ENCODE peak calls at places on chromosomes 5 and 9, in four cellular contexts. Y is anterior cingulate cortex, O is BJ, J is RWPE1. M is an unnamed sample.

GRCh38 chr9:34121996-34122395 is 4.5 kb downstream of the DCAF12 start:
- DNase-seq in J (no peak), O (no peak), Y (no peak), M (no peak)

GRCh38 chr5:11139471-11139870 is 378.4 kb upstream of the DAP start:
- DNase-seq in O (no peak), Y (no peak), J (no peak), M (no peak)

GRCh38 chr9:89153618-89154017 is 25.0 kb downstream of the SHC3 start:
- DNase-seq in O (peak), Y (no peak), J (peak), M (no peak)

GRCh38 chr5:76622973-76623596 is at the start of gene F2RL2:
- DNase-seq in Y (no peak), O (peak), J (peak), M (no peak)

GRCh38 chr5:58871648-58872242 is 288.9 kb downstream of the RAB3C start:
- DNase-seq in Y (no peak), O (no peak), J (peak), M (no peak)

GRCh38 chr5:93964421-93964820 is 223.0 kb upstream of the POU5F2 start:
- DNase-seq in J (no peak), O (no peak), Y (no peak), M (no peak)

GRCh38 chr5:71907001-71907564 is 188.0 kb downstream of the CARTPT start:
- DNase-seq in O (no peak), Y (no peak), J (peak), M (no peak)

GRCh38 chr5:151218177-151218576 is 5.7 kb downstream of the CCDC69 start:
- DNase-seq in O (no peak), Y (no peak), J (no peak), M (no peak)

GRCh38 chr9:133873006-133873780 is 118.9 kb downstream of the VAV2 start:
- DNase-seq in O (no peak), Y (no peak), J (peak), M (no peak)

GRCh38 chr9:135516132-135516860 is 4.9 kb upstream of the LCN1 start:
- DNase-seq in Y (no peak), O (no peak), J (no peak), M (no peak)

GRCh38 chr5:151663617-151664322 is 22.9 kb downstream of the SPARC start:
- DNase-seq in Y (no peak), J (no peak), O (no peak), M (no peak)

GRCh38 chr9:111481885-111482636 is 2.1 kb downstream of the ECPAS start:
- DNase-seq in O (peak), Y (no peak), J (peak), M (no peak)

GRCh38 chr9:31799953-31800609 is 584.4 kb upstream of the ACO1 start:
- DNase-seq in O (no peak), Y (no peak), J (peak), M (no peak)

GRCh38 chr5:147509710-147510651 is at the start of gene DPYSL3:
- DNase-seq in O (no peak), J (peak), Y (peak), M (no peak)

GRCh38 chr9:121620777-121621437 is 30.5 kb upstream of the DAB2IP start:
- DNase-seq in O (no peak), J (peak), Y (no peak), M (no peak)

GRCh38 chr5:32928761-32929160 is 217.6 kb downstream of the NPR3 start:
- DNase-seq in O (no peak), J (no peak), Y (no peak), M (no peak)

GRCh38 chr5:177387405-177387804 is 3.2 kb downstream of the SLC34A1 start:
- DNase-seq in Y (no peak), O (no peak), J (no peak), M (no peak)

GRCh38 chr5:10661401-10661800 is 97.5 kb downstream of the ANKRD33B start:
- DNase-seq in O (no peak), Y (no peak), J (no peak), M (no peak)

GRCh38 chr5:83802686-83803085 is 82.0 kb upstream of the HAPLN1 start:
- DNase-seq in O (no peak), J (no peak), Y (no peak), M (no peak)

GRCh38 chr9:105930007-105930627 is 235.8 kb downstream of the TMEM38B start:
- DNase-seq in O (no peak), J (no peak), Y (no peak), M (no peak)

GRCh38 chr9:115263731-115264130 is 145.8 kb upstream of the TNC start:
- DNase-seq in O (no peak), Y (no peak), J (no peak), M (peak)

GRCh38 chr9:91558879-91559278 is 135.2 kb upstream of the NFIL3 start:
- DNase-seq in J (no peak), O (no peak), Y (no peak), M (no peak)

GRCh38 chr5:45826055-45826454 is 129.9 kb upstream of the HCN1 start:
- DNase-seq in Y (no peak), O (no peak), J (no peak), M (no peak)

M was measured in AG04449.